ENCODE peak calls at places on chromosomes 1 and 21, in five cellular contexts. V is neural progenitor cell; E is CD8-positive, alpha-beta memory T cell; S is tibial artery; F is CD8-positive, alpha-beta T cell. Z is an unnamed sample.
A peak's percentile ranks its signal among the peaks of the same experiment; 100 is the strongest.

GRCh38 chr1:69263982-69264381 is 303.7 kb upstream of the LRRC7 start:
- DNase-seq in V (no peak), E (no peak), S (peak; percentile 26), F (no peak), Z (no peak)

GRCh38 chr1:101310484-101310883 is 73.7 kb downstream of the S1PR1 start:
- DNase-seq in V (no peak), E (no peak), S (no peak), F (peak; percentile 41), Z (no peak)

GRCh38 chr1:170530972-170531757 is 801 bp upstream of the GORAB start:
- DNase-seq in V (peak; percentile 35), E (peak; percentile 35), S (peak; percentile 35), F (no peak), Z (no peak)

GRCh38 chr21:41425954-41426655 is at the start of gene MX1:
- DNase-seq in V (peak; percentile 52), E (peak; percentile 90), S (peak; percentile 68), F (peak; percentile 89), Z (no peak)

GRCh38 chr1:231032963-231033362 is 7.1 kb downstream of the FAM89A start:
- DNase-seq in V (no peak), E (no peak), S (no peak), F (no peak), Z (no peak)

GRCh38 chr1:82718719-82719419 is 918.1 kb downstream of the ADGRL2 start:
- DNase-seq in V (no peak), E (no peak), S (no peak), F (no peak), Z (no peak)

GRCh38 chr1:52588535-52588934 is 13.6 kb upstream of the GPX7 start:
- DNase-seq in V (no peak), E (no peak), S (no peak), F (no peak), Z (no peak)

GRCh38 chr1:156383023-156383422 is 14.0 kb downstream of the RHBG start:
- DNase-seq in V (peak; percentile 88), E (peak; percentile 73), S (no peak), F (peak; percentile 68), Z (peak; percentile 69)

GRCh38 chr1:10378071-10378841 is 20.6 kb upstream of the PGD start:
- DNase-seq in V (no peak), E (no peak), S (peak; percentile 26), F (no peak), Z (peak; percentile 74)

GRCh38 chr1:61152706-61153105 is 70.3 kb downstream of the NFIA start:
- DNase-seq in V (no peak), E (no peak), S (no peak), F (no peak), Z (no peak)

GRCh38 chr1:246213036-246213435 is 294.0 kb downstream of the SMYD3 start:
- DNase-seq in V (no peak), E (no peak), S (no peak), F (no peak), Z (no peak)

GRCh38 chr21:38223893-38224540 is 32.8 kb upstream of the KCNJ15 start:
- DNase-seq in V (peak; percentile 42), E (no peak), S (no peak), F (no peak), Z (no peak)

GRCh38 chr1:65148548-65149390 is 766 bp downstream of the AK4 start:
- DNase-seq in V (peak; percentile 61), E (no peak), S (peak; percentile 54), F (no peak), Z (peak; percentile 68)

GRCh38 chr1:108745980-108746381 is 493 bp upstream of the STXBP3 start:
- DNase-seq in V (no peak), E (no peak), S (no peak), F (no peak), Z (no peak)

GRCh38 chr1:86352096-86352495 is 44.0 kb downstream of the ODF2L start:
- DNase-seq in V (no peak), E (no peak), S (no peak), F (no peak), Z (no peak)

GRCh38 chr1:47701741-47702515 is 264.1 kb downstream of the FOXD2 start:
- DNase-seq in V (no peak), E (no peak), S (no peak), F (no peak), Z (no peak)

GRCh38 chr1:96236156-96236739 is 485.3 kb upstream of the PTBP2 start:
- DNase-seq in V (peak; percentile 56), E (no peak), S (no peak), F (no peak), Z (peak; percentile 10)

GRCh38 chr1:39688706-39689105 is 2.5 kb downstream of the HPCAL4 start:
- DNase-seq in V (no peak), E (no peak), S (no peak), F (no peak), Z (no peak)

GRCh38 chr1:5479876-5480275 is 512.3 kb downstream of the NPHP4 start:
- DNase-seq in V (no peak), E (no peak), S (no peak), F (no peak), Z (no peak)

DNA sequence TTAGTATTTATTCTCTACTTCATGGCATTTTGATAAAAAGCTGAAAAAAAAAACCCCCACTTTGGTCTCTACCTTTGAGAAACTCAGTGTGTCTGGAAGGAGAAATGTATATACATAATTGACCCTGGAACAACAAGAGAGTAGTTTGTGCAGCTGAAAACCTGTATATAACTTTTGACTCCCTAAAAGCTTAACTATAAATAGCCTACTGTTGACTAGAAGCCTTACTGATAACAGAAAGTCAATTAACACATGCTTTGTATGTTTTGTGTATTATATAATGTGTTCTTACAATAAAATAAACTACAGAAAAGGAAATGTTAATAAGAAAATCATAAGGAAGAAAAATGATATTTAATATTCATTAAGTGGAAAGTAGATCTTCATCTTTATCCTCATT is 88.0 kb downstream of the NEK7 start:
- DNase-seq in V (no peak), E (no peak), S (no peak), F (no peak), Z (no peak)
- H3K4me3 ChIP-seq in V (no peak overlapping the region), E (no peak overlapping the region), S (no peak overlapping the region), F (no peak overlapping the region), Z (no peak overlapping the region)

GRCh38 chr1:30822006-30822405 is 64.4 kb upstream of the LAPTM5 start:
- DNase-seq in V (no peak), E (no peak), S (no peak), F (no peak), Z (no peak)

GRCh38 chr1:30822966-30823581 is 65.5 kb upstream of the LAPTM5 start:
- DNase-seq in V (no peak), E (no peak), S (no peak), F (no peak), Z (no peak)

GRCh38 chr1:30823627-30823968 is 66.0 kb upstream of the LAPTM5 start:
- DNase-seq in V (no peak), E (no peak), S (no peak), F (no peak), Z (no peak)

GRCh38 chr1:30823969-30824735 is 66.6 kb upstream of the LAPTM5 start:
- DNase-seq in V (peak; percentile 98), E (peak; percentile 66), S (peak; percentile 95), F (peak; percentile 53), Z (peak; percentile 99)

DNA sequence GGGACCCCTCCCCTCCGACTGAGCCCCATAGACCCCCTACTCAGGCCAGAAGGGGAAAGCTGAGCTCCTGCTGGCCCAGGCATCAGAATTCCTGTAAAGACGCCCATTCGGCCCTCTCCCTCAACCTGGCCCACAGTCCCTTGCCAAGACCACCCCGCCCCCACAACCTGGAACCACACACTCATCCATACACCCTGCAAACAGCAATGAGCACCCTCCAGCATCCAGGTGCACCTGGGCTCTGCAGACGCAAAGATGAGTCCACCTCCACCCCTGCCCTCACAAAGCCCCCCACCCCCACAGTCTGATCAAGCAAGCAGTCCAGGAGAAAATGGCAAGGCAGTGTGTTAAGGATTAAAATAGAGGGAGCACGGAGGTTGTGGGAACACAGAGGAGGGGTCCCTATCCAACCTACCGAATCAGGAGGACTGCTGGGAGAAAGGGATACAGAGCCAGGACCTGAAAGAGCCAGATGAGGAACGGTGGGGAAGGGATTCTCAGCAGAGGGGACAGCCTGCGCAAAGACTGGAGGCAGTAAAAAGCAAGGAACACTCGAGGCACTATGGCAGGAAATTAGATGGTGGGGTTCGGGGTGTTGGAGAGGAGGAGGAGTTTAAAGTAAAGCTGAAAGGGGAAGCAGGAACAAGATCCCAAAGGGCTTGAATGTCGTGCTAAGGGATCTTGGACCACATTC is 67.3 kb upstream of the LAPTM5 start:
- DNase-seq in V (no peak), E (no peak), S (no peak), F (no peak), Z (no peak)
- H3K4me3 ChIP-seq in V (peak overlapping the region; percentile 22), E (no peak overlapping the region), S (peak overlapping the region; percentile 46), F (peak overlapping the region; percentile 35), Z (peak overlapping the region; percentile 58)

GRCh38 chr1:116855788-116856187 is 53.9 kb upstream of the PTGFRN start:
- DNase-seq in V (peak; percentile 36), E (no peak), S (no peak), F (no peak), Z (peak; percentile 83)

GRCh38 chr1:116854294-116854693 is 55.4 kb upstream of the PTGFRN start:
- DNase-seq in V (no peak), E (no peak), S (no peak), F (no peak), Z (no peak)

GRCh38 chr1:116853680-116854191 is 56.0 kb upstream of the PTGFRN start:
- DNase-seq in V (peak; percentile 30), E (no peak), S (no peak), F (no peak), Z (peak; percentile 96)

GRCh38 chr1:116856312-116856711 is 53.4 kb upstream of the PTGFRN start:
- DNase-seq in V (no peak), E (no peak), S (no peak), F (no peak), Z (no peak)

DNA sequence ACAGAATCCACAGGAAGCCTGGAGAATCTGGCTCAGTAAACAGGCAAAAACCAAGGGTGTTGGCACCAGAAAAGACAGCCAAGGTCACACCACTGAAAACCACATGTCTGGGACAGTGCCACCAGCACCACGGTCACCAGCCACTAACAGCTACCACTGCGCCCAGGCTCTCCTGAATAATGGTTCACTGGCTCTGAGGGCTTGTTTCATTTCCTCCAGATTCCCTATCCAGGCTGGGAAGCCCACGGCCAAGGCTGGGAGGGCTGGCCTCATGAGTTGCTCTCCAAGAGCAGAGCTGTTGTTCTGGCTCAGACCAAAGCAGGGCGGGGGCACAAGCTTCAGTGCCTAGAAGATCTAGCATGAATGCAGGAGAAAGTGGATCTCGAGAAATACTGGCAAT is 54.5 kb upstream of the PTGFRN start:
- DNase-seq in V (no peak), E (no peak), S (peak; percentile 43), F (no peak), Z (peak; percentile 84)
- H3K4me3 ChIP-seq in V (no peak overlapping the region), E (no peak overlapping the region), S (no peak overlapping the region), F (no peak overlapping the region), Z (no peak overlapping the region)

GRCh38 chr1:228500901-228501871 is 14.0 kb downstream of the RNF187 start:
- DNase-seq in V (peak; percentile 84), E (peak; percentile 90), S (peak; percentile 72), F (peak; percentile 88), Z (peak; percentile 94)
- H3K4me3 ChIP-seq in V (no peak overlapping the region), E (peak overlapping the region; percentile 46), S (peak overlapping the region; percentile 15), F (peak overlapping the region; percentile 54), Z (peak overlapping the region; percentile 11)

GRCh38 chr21:17613242-17613676 is 558 bp upstream of the BTG3 start:
- DNase-seq in V (no peak), E (no peak), S (peak; percentile 55), F (peak; percentile 23), Z (no peak)
- H3K4me3 ChIP-seq in V (peak overlapping the region; percentile 91), E (peak overlapping the region; percentile 36), S (peak overlapping the region; percentile 74), F (peak overlapping the region; percentile 92), Z (peak overlapping the region; percentile 83)

Z was measured in SJCRH30.